ENCODE peak calls at places on chromosomes 4 and X, in four cellular contexts. T is K562, N is HL-60, S is GM12878. E is an unnamed sample.

GRCh38 chrX:107894038-107894437 is 68.4 kb downstream of the MID2 start:
- DNase-seq in T (peak), N (peak), S (peak), E (peak)

GRCh38 chrX:107744868-107745267 is 30.7 kb downstream of the TSC22D3 start:
- DNase-seq in T (no peak), N (no peak), S (no peak), E (no peak)

GRCh38 chr4:170589597-170590191 is 499.9 kb upstream of the AADAT start:
- DNase-seq in T (peak), N (peak), S (peak), E (peak)

GRCh38 chrX:96591418-96591817 is 93.2 kb upstream of the DIAPH2 start:
- DNase-seq in T (no peak), N (peak), S (no peak), E (no peak)

GRCh38 chrX:111445485-111445884 is 33.5 kb upstream of the DCX start:
- DNase-seq in T (peak), N (peak), S (no peak), E (no peak)

GRCh38 chrX:83185887-83186286 is 322.2 kb upstream of the POU3F4 start:
- DNase-seq in T (no peak), N (no peak), S (no peak), E (no peak)

GRCh38 chrX:141945415-141945814 is 41.7 kb downstream of the MAGEC1 start:
- DNase-seq in T (no peak), N (no peak), S (no peak), E (no peak)

GRCh38 chrX:119512145-119512800 is 44.0 kb downstream of the SLC25A5 start:
- DNase-seq in T (peak), N (peak), S (no peak), E (peak)

GRCh38 chr4:80259012-80259411 is 7.5 kb upstream of the FGF5 start:
- DNase-seq in T (no peak), N (no peak), S (no peak), E (no peak)

GRCh38 chr4:177809786-177810185 is 367.5 kb upstream of the AGA start:
- DNase-seq in T (no peak), N (no peak), S (no peak), E (no peak)

GRCh38 chr4:180960758-180961401 is 1282.3 kb upstream of the TENM3 start:
- DNase-seq in T (no peak), N (no peak), S (no peak), E (no peak)

GRCh38 chr4:54547299-54548097 is 110.3 kb upstream of the KIT start:
- DNase-seq in T (peak), N (no peak), S (peak), E (no peak)

GRCh38 chrX:48496660-48497059 is 12.1 kb upstream of the PORCN start:
- DNase-seq in T (peak), N (no peak), S (no peak), E (no peak)
- TF ChIP-seq SPI1 in T (no peak), N (no peak), S (no peak), E (no peak)

DNA sequence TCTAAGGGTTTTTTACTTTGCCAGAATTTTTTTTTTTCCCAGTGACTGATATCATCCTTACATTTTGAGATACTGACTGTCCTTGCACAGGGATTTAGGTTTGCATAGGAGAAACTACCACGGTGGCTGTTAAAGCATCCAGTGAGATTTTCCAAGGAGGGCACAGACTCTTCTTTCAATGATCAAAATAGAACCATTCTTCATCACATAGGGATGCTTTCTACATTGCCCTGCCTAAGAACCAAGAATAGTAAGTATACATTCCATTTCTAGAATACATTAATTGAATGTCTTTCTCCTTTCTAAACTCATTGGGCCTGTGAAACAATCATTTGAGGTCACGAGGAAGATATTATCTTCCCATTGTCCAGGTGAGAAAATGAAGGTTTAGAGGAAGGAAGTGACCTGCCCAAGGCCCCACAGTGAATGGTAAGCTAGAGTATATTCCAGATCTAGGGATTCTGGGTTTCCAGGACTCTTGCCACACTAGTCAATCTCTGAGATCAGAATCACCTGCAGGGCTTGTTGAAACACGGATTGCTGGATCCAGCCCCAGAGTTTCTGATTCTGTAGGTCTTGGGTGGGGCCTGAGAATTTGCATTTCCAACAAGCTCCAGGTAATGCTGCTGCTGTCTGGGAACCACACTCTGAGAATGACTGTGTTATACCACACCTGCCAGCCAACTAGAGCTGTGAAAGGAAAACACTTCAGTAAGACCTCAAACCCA is 17.7 kb upstream of the TMEM154 start:
- DNase-seq in T (no peak), N (no peak), S (no peak), E (no peak)
- TF ChIP-seq SPI1 in T (no peak), N (no peak), S (no peak), E (no peak)

DNA sequence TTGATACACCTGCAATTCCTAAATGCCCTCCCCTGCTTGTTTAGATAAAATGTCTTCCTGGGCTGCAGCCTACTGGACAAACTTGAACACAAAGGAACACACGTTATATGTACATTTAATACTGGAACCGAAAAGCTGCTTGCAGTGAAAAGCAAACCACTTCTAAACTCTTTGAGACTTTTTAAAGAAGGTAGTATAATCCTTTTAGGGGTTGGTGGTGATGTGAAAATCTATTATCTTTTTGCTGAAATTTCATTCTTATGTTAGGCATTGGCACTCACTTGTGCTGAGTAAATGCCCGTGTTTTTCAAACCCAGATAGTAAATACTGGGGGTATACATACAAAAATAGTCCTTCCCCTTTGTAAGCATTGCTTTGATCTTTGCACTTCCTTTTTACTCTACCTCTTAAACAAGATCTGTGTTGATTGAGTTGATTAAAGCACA is 2.2 kb downstream of the NFKB1 start:
- DNase-seq in T (peak), N (no peak), S (no peak), E (no peak)
- TF ChIP-seq SPI1 in T (peak), N (peak), S (peak), E (peak)

GRCh38 chrX:636971-637659 is 6.5 kb downstream of the SHOX start:
- DNase-seq in T (no peak), N (no peak), S (no peak), E (no peak)

GRCh38 chrX:637660-638481 is 7.3 kb downstream of the SHOX start:
- DNase-seq in T (no peak), N (no peak), S (no peak), E (no peak)

GRCh38 chrX:634306-634958 is 3.8 kb downstream of the SHOX start:
- DNase-seq in T (no peak), N (no peak), S (no peak), E (no peak)

GRCh38 chrX:633655-634305 is 3.2 kb downstream of the SHOX start:
- DNase-seq in T (no peak), N (no peak), S (no peak), E (no peak)

GRCh38 chrX:635428-636192 is 5.0 kb downstream of the SHOX start:
- DNase-seq in T (no peak), N (no peak), S (no peak), E (no peak)
- TF ChIP-seq SPI1 in T (no peak), N (no peak), S (no peak), E (no peak)

DNA sequence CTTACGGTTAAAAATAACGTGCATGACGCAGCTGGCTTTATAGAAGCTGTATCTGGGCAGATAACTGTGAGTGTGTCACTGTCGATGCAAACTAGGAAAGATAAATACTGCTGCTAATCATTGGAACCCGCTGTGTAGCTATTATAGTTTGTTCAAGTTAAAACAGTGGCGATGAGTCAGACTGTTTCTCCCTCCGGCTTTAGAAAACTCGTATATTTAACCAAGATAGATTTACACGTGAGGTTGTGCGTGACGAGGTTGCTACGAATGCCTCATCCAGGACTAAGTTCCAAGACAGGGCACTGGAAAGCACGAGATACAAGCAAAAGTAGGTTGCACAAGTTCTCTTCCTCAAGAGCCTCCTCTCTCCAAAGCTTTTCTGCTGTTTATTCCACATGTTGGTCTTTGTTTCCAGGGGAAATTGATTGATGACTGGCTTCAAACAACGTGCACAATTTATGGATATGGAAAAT is 270.7 kb downstream of the FBXW7 start:
- DNase-seq in T (peak), N (no peak), S (no peak), E (no peak)
- TF ChIP-seq SPI1 in T (no peak), N (no peak), S (no peak), E (no peak)

GRCh38 chrX:116317409-116317808 is 119.0 kb upstream of the SLC6A14 start:
- DNase-seq in T (no peak), N (no peak), S (no peak), E (no peak)
- TF ChIP-seq SPI1 in T (no peak), N (no peak), S (no peak), E (no peak)

DNA sequence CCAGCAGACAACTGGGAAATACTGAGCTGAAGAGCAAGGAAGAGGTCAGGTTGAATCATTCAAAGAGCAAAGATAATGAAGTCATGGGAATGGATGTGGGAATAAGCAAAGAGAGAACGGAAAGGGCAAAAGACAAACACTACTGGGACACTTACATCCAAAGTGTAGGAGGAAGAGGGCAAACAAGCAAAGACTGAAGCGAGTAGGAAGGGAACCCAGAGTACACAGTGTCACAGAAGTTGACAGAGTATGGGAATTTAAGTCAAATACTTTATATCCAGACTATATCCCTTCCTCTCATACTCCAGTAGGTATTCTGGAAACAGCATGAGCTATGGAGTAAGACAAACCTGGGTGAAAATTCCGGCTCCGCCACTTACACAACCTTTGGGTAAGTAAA is 12.5 kb downstream of the GPC3 start:
- DNase-seq in T (no peak), N (no peak), S (no peak), E (no peak)
- TF ChIP-seq SPI1 in T (no peak), N (no peak), S (no peak), E (no peak)